ENCODE peak calls at places on chromosomes 2 and 18, in four cellular contexts. W, V, L and U are unnamed samples.

GRCh38 chr2:1816414-1816911 is 72.1 kb upstream of the PXDN start:
- DNase-seq in W (no peak), V (peak), L (no peak), U (peak)

GRCh38 chr18:32298289-32298688 is 108.5 kb downstream of the MEP1B start:
- DNase-seq in W (no peak), V (peak), L (no peak), U (peak)

GRCh38 chr2:102258025-102258385 is 53.4 kb upstream of the IL1RL1 start:
- DNase-seq in W (no peak), V (no peak), L (no peak), U (no peak)

GRCh38 chr2:226905718-226906438 is 70.0 kb downstream of the RHBDD1 start:
- DNase-seq in W (peak), V (no peak), L (no peak), U (no peak)

GRCh38 chr2:85728883-85729824 is 24.6 kb upstream of the ATOH8 start:
- DNase-seq in W (peak), V (peak), L (peak), U (peak)

GRCh38 chr2:68653034-68653433 is 9.7 kb downstream of the PROKR1 start:
- DNase-seq in W (no peak), V (peak), L (no peak), U (no peak)

GRCh38 chr2:218323526-218324472 is 31.5 kb upstream of the TMBIM1 start:
- DNase-seq in W (no peak), V (peak), L (peak), U (peak)

GRCh38 chr2:158013791-158014190 is 87.9 kb upstream of the UPP2 start:
- DNase-seq in W (peak), V (no peak), L (no peak), U (no peak)

GRCh38 chr2:234708091-234708683 is 211.3 kb upstream of the ARL4C start:
- DNase-seq in W (no peak), V (no peak), L (peak), U (no peak)

GRCh38 chr18:9446839-9447238 is 28.5 kb upstream of the RALBP1 start:
- DNase-seq in W (no peak), V (peak), L (no peak), U (no peak)

GRCh38 chr2:239589270-239589825 is 188.5 kb upstream of the HDAC4 start:
- DNase-seq in W (no peak), V (no peak), L (no peak), U (no peak)

GRCh38 chr2:152542995-152543481 is 174.2 kb downstream of the PRPF40A start:
- DNase-seq in W (no peak), V (peak), L (peak), U (peak)

GRCh38 chr2:133247613-133248012 is 320.6 kb downstream of the NCKAP5 start:
- DNase-seq in W (no peak), V (no peak), L (no peak), U (no peak)

GRCh38 chr2:215505044-215505786 is 69.3 kb upstream of the FN1 start:
- DNase-seq in W (no peak), V (peak), L (no peak), U (peak)

GRCh38 chr2:27118525-27119329 is at the start of gene CGREF1:
- DNase-seq in W (no peak), V (no peak), L (peak), U (peak)

GRCh38 chr2:43539991-43540860 is 55.6 kb downstream of the THADA start:
- DNase-seq in W (no peak), V (peak), L (no peak), U (peak)

GRCh38 chr2:120239488-120240287 is 13.0 kb upstream of the RALB start:
- DNase-seq in W (no peak), V (peak), L (peak), U (peak)
- H3K9ac ChIP-seq in W (no peak), V (no peak), L (no peak), U (peak)

GRCh38 chr2:204514439-204514838 is 30.8 kb upstream of the PARD3B start:
- DNase-seq in W (no peak), V (no peak), L (no peak), U (no peak)

GRCh38 chr2:204507636-204508035 is 37.6 kb upstream of the PARD3B start:
- DNase-seq in W (no peak), V (no peak), L (no peak), U (peak)

GRCh38 chr2:204505488-204505887 is 39.8 kb upstream of the PARD3B start:
- DNase-seq in W (no peak), V (peak), L (no peak), U (peak)

GRCh38 chr2:204505946-204506345 is 39.3 kb upstream of the PARD3B start:
- DNase-seq in W (no peak), V (peak), L (no peak), U (peak)

DNA sequence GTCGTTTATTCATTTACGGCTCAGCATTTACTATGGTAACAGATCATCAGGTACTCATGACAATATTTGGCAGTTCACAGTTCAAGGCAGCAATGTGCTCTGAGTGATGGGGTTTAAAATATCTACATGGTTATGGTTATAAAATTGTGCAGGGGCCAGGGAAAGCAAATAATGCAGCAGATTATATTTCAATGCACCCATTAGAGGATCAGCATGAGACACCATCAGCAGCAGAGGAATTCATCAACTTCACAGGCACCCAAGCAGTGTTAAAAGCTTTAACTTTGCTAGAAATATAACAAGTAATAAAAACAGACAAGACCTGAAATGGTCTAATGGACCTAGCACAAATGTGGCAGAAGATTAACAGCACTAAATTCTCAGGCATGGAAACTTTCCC is 34.3 kb upstream of the PARD3B start:
- DNase-seq in W (no peak), V (no peak), L (no peak), U (no peak)
- H3K9ac ChIP-seq in W (no peak), V (no peak), L (no peak), U (no peak)

DNA sequence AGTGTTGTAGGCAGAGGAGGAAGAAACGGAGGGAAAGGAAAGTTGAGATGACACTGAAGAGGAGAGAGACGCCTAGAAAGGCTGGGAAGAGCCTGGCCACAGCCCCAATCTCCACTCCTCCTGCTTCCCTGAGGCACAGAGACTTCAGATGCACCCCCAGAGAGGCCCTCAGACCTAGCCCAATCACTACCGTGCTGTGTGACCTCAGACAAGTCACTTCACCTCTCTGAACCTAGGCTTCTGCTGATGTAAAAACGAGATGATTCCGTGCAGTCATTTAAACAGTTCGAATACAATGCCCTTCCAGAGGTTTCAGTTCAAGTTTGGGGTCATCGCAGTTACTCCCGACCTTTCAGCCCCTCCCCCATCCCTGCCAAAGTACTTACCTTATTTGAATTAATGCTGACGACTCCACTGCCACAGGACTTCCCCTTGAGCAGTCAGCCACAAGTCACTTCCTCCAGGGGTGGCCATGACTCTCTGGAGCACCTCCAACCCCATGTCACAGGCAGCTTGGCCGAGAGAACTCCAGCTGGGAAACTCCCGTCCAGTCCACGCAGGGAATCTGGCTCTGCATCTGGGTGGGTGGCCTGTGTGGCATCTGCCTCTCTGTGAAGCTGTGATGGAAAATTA is 105.2 kb upstream of the ID2 start:
- DNase-seq in W (no peak), V (no peak), L (no peak), U (no peak)
- H3K9ac ChIP-seq in W (no peak), V (no peak), L (no peak), U (no peak)

GRCh38 chr18:3379685-3380084 is 70.3 kb upstream of the TGIF1 start:
- DNase-seq in W (no peak), V (no peak), L (no peak), U (no peak)
- H3K9ac ChIP-seq in W (no peak), V (no peak), L (no peak), U (no peak)

GRCh38 chr2:217160978-217161973 is 301.4 kb upstream of the TNP1 start:
- DNase-seq in W (no peak), V (peak), L (no peak), U (no peak)
- H3K9ac ChIP-seq in W (no peak), V (no peak), L (no peak), U (no peak)